ENCODE peak calls at places on chromosome 3, in eight cellular contexts. H is BJ; A is activated CD8-positive, alpha-beta T cell treated with anti-CD3 and anti-CD28 coated beads, Interleukin-2, amount 10 ng/mL, durations not matched to agents 7 days and 5 days; Z is RPMI8226; U is GM12865; L is HTR-8/SVneo; P is AG04450; E is ACHN. N is an unnamed sample.

GRCh38 chr3:58667229-58667628 is 655 bp upstream of the FAM3D start:
- DNase-seq in L (no peak), E (no peak), U (no peak), A (no peak), H (no peak), Z (no peak), P (no peak), N (no peak)

GRCh38 chr3:155110021-155110420 is 29.9 kb downstream of the MME start:
- DNase-seq in L (no peak), A (no peak), Z (no peak), H (no peak), U (no peak), P (no peak), E (no peak), N (peak)

GRCh38 chr3:61452536-61452991 is 108.8 kb upstream of the PTPRG start:
- DNase-seq in P (peak), A (no peak), Z (no peak), E (no peak), H (peak), L (no peak), U (no peak), N (no peak)

GRCh38 chr3:52570076-52570475 is 33.7 kb downstream of the UQCC5 start:
- DNase-seq in U (no peak), Z (no peak), P (peak), L (no peak), A (no peak), E (no peak), H (no peak), N (no peak)

GRCh38 chr3:52798978-52799476 is 4.4 kb downstream of the ITIH3 start:
- DNase-seq in A (peak), H (no peak), P (no peak), E (peak), Z (no peak), U (peak), L (peak), N (peak)

GRCh38 chr3:138197058-138197457 is 10.0 kb downstream of the ARMC8 start:
- DNase-seq in L (peak), P (no peak), H (no peak), Z (no peak), A (peak), U (peak), E (peak), N (no peak)

GRCh38 chr3:165196577-165197561 is 685 bp upstream of the SLITRK3 start:
- DNase-seq in H (no peak), L (no peak), A (no peak), Z (no peak), P (no peak), U (no peak), E (peak), N (no peak)

GRCh38 chr3:120773932-120774331 is 31.4 kb downstream of the GTF2E1 start:
- DNase-seq in H (no peak), P (no peak), E (peak), L (no peak), U (peak), A (no peak), Z (no peak), N (no peak)

GRCh38 chr3:172148269-172148668 is 108.9 kb downstream of the FNDC3B start:
- DNase-seq in P (no peak), L (no peak), A (no peak), Z (no peak), H (no peak), U (peak), E (no peak), N (no peak)

GRCh38 chr3:2024037-2024436 is 74.6 kb upstream of the CNTN4 start:
- DNase-seq in E (no peak), Z (peak), U (peak), H (no peak), A (no peak), P (no peak), L (no peak), N (no peak)

GRCh38 chr3:17724122-17724521 is 18.3 kb downstream of the TBC1D5 start:
- DNase-seq in P (no peak), L (no peak), U (no peak), H (no peak), Z (no peak), A (no peak), E (no peak), N (no peak)

GRCh38 chr3:64276131-64276530 is 50.9 kb upstream of the PRICKLE2 start:
- DNase-seq in A (no peak), Z (no peak), L (no peak), E (no peak), P (no peak), U (no peak), H (no peak), N (no peak)

GRCh38 chr3:84692261-84692660 is 266.5 kb upstream of the CADM2 start:
- DNase-seq in E (no peak), L (no peak), A (no peak), H (no peak), P (no peak), Z (no peak), U (no peak), N (no peak)

GRCh38 chr3:169675091-169675490 is 11.6 kb upstream of the MECOM start:
- DNase-seq in A (no peak), H (no peak), U (no peak), E (no peak), P (no peak), Z (no peak), L (no peak), N (no peak)

GRCh38 chr3:8421267-8421666 is 80.4 kb upstream of the LMCD1 start:
- DNase-seq in U (no peak), H (no peak), E (no peak), A (no peak), P (no peak), Z (no peak), L (no peak), N (peak)

GRCh38 chr3:61996351-61996750 is 377.0 kb downstream of the FEZF2 start:
- DNase-seq in P (no peak), L (no peak), U (no peak), Z (no peak), H (no peak), E (no peak), A (no peak), N (no peak)

GRCh38 chr3:13040381-13041074 is 32.7 kb downstream of the IQSEC1 start:
- DNase-seq in Z (peak), L (no peak), A (peak), E (no peak), P (no peak), H (no peak), U (peak), N (peak)

GRCh38 chr3:53072653-53073552 is 27.0 kb upstream of the SFMBT1 start:
- DNase-seq in H (no peak), L (peak), U (peak), Z (peak), E (peak), A (peak), P (peak), N (peak)

GRCh38 chr3:123723527-123724168 is 138.8 kb upstream of the HACD2 start:
- DNase-seq in E (peak), Z (peak), U (peak), P (peak), A (peak), H (no peak), L (peak), N (peak)

GRCh38 chr3:31341130-31341529 is 191.6 kb upstream of the STT3B start:
- DNase-seq in P (no peak), A (no peak), U (no peak), E (no peak), H (no peak), Z (no peak), L (no peak), N (no peak)

GRCh38 chr3:157098121-157098822 is 61.7 kb downstream of the CCNL1 start:
- DNase-seq in L (no peak), H (no peak), U (no peak), Z (no peak), E (no peak), P (no peak), A (no peak), N (no peak)

GRCh38 chr3:126342991-126343661 is 14.1 kb downstream of the KLF15 start:
- DNase-seq in P (no peak), A (no peak), Z (peak), U (no peak), H (no peak), E (no peak), L (no peak), N (peak)